ENCODE peak calls at places on chromosomes 3 and 15, in five cellular contexts. K is K562, U is HepG2, A is H1, M is GM12878. T is an unnamed sample.

GRCh38 chr3:160490166-160490565 is 40.6 kb upstream of the TRIM59 start:
- DNase-seq in U (no peak), A (no peak), M (no peak), K (no peak), T (no peak)

GRCh38 chr3:86787091-86787490 is 203.9 kb downstream of the VGLL3 start:
- DNase-seq in U (no peak), K (no peak), A (no peak), M (no peak), T (no peak)

GRCh38 chr3:60250210-60250609 is 1001.0 kb downstream of the FHIT start:
- DNase-seq in A (no peak), K (no peak), U (no peak), M (no peak), T (no peak)

GRCh38 chr15:69760890-69761568 is 308.4 kb downstream of the RPLP1 start:
- DNase-seq in A (no peak), M (peak), K (no peak), U (peak), T (peak)

GRCh38 chr3:63351159-63352007 is 73.3 kb downstream of the SYNPR start:
- DNase-seq in A (no peak), M (peak), U (peak), K (peak), T (peak)

GRCh38 chr3:133038089-133038730 is at the start of gene TMEM108:
- DNase-seq in M (no peak), A (peak), U (no peak), K (peak), T (no peak)

GRCh38 chr3:178396318-178396717 is 139.9 kb upstream of the KCNMB2 start:
- DNase-seq in K (no peak), U (no peak), A (no peak), M (no peak), T (no peak)

GRCh38 chr3:89145995-89146394 is 38.6 kb downstream of the EPHA3 start:
- DNase-seq in A (no peak), K (no peak), M (no peak), U (peak), T (no peak)

GRCh38 chr3:177371903-177372302 is 174.6 kb upstream of the TBL1XR1 start:
- DNase-seq in A (no peak), U (no peak), K (no peak), M (no peak), T (no peak)

GRCh38 chr3:30408105-30408557 is 198.3 kb upstream of the TGFBR2 start:
- DNase-seq in U (no peak), A (no peak), K (no peak), M (no peak), T (no peak)

GRCh38 chr3:87207500-87207899 is 19.6 kb upstream of the CHMP2B start:
- DNase-seq in A (no peak), M (no peak), U (no peak), K (no peak), T (no peak)

GRCh38 chr3:64354956-64355355 is 129.7 kb upstream of the PRICKLE2 start:
- DNase-seq in A (no peak), U (no peak), K (no peak), M (no peak), T (no peak)

GRCh38 chr3:183279371-183279770 is 26.3 kb downstream of the B3GNT5 start:
- DNase-seq in M (no peak), U (no peak), K (no peak), A (no peak), T (no peak)

GRCh38 chr3:1195922-1196321 is 103.1 kb downstream of the CNTN6 start:
- DNase-seq in U (no peak), A (no peak), K (no peak), M (no peak), T (no peak)

DNA sequence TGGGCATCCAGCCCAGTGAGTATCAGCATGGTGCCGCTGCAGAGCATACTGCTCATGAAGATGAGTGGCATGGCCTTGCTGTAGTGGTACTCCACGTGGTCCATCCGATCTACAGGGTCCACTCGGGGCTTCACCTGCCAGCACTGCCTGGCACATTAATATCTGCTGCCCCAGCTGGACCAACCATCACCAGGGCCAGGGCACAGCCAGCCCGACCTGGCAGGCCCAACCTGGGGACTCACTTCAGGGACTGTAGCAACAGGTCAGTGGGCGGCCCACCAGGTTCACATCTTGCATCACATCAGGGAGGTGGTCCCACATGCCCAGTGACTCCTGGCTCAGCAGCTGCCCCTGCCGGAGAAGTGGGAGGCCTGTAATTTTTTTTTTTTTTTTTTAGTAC is 48.1 kb downstream of the CDIN1 start:
- DNase-seq in M (no peak), K (no peak), A (no peak), U (no peak), T (no peak)
- TF ChIP-seq SRF in M (no peak), K (no peak), A (no peak), U (no peak), T (no peak)

GRCh38 chr3:155859859-155860258 is 5.6 kb upstream of the SLC33A1 start:
- DNase-seq in K (no peak), M (no peak), U (peak), A (no peak), T (no peak)
- TF ChIP-seq CEBPB in K (no peak), M (no peak), U (no peak), A (no peak), T (no peak)

DNA sequence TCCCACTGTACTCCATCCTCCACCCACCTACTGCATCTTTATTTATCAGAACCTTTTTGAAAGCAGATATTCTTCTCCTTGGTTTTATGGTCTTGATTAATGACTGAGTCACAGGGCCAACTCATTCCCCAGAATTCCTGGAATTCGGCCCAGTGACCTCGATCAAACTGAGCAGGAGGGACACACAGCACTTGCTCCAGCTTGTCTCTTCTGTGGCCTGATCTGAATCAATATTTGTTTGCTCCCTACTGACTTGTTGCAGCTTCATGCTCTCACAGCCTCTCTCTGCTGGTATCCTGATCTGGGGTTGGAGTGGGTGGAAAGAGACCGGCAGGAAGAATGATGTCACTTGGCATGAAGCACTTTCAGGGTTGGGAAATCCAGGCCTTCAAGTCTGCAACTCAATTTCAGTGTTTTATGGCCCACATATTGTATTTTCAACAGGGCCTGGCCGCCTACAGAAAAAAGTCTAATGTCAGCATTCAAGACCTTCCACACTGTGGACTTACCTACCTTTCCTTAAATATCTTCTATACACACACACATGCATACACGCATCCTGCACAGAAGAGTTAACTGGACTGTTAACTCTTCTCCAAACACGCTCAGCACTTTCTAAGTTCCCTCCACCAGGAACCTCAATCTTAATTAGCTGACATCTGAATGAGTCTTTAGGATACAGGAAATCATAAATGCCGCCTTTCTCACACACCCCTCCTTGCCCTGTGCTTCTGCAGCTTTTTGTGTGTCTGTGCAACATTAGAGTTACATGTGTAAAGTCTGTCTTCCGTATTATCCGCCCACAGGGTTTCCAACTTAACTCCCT is 4.6 kb downstream of the ANXA2 start:
- DNase-seq in U (peak), A (no peak), M (no peak), K (no peak), T (peak)
- H3K4me3 ChIP-seq in U (no peak), A (no peak), M (no peak), K (no peak), T (peak)

DNA sequence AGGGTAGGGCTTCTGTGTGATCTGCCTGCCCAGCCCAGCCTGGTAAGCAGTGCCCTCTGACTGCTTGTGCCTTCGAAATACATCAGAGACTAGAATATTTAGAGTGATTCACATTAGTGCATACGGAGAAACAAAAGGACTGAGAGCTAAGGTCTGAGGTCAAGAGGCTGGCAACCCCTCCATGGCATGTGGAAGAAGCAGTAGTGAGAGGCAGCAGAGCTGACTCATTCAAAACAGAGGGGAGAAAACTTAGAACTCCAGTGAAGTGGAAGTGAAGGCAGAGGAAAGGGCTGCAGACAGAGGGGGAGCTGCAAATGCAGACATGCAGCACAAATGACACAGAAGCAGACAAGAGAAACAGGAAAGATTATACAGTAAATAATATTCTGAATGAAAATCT is 61.6 kb downstream of the ULK4 start:
- DNase-seq in K (no peak), U (no peak), M (no peak), A (no peak), T (no peak)
- TF ChIP-seq SRF in K (no peak), U (no peak), M (no peak), A (no peak), T (no peak)

GRCh38 chr15:86296762-86297161 is 217.1 kb downstream of the AGBL1 start:
- DNase-seq in K (no peak), M (no peak), U (no peak), A (no peak), T (no peak)
- TF ChIP-seq CEBPB in K (no peak), M (no peak), U (no peak), A (no peak), T (no peak)